ENCODE peak calls at places on chromosomes 16 and 17, in seven cellular contexts. One of them, this sample, is unnamed.

GRCh38 chr17:2737693-2738092 is 11.8 kb downstream of the CCDC92B start:
- DNase-seq in C1 segment of cervical spinal cord: no peak
- DNase-seq in transverse colon: no peak
- DNase-seq in activated CD4-positive, CD25-positive, alpha-beta regulatory T cell: no peak
- DNase-seq in GM23338: no peak
- DNase-seq in cardiac muscle cell: no peak
- DNase-seq in Calu3: no peak
- DNase-seq in this sample: no peak

GRCh38 chr16:49980166-49980565 is 44.9 kb upstream of the CNEP1R1 start:
- DNase-seq in activated CD4-positive, CD25-positive, alpha-beta regulatory T cell: no peak
- DNase-seq in Calu3: no peak
- DNase-seq in transverse colon: no peak
- DNase-seq in GM23338: no peak
- DNase-seq in C1 segment of cervical spinal cord: no peak
- DNase-seq in cardiac muscle cell: peak
- DNase-seq in this sample: peak

GRCh38 chr17:32909787-32910369 is 18.1 kb upstream of the TMEM98 start:
- DNase-seq in C1 segment of cervical spinal cord: peak
- DNase-seq in transverse colon: peak
- DNase-seq in cardiac muscle cell: peak
- DNase-seq in activated CD4-positive, CD25-positive, alpha-beta regulatory T cell: peak
- DNase-seq in Calu3: peak
- DNase-seq in GM23338: peak
- DNase-seq in this sample: peak

GRCh38 chr16:74868501-74868900 is 93.9 kb upstream of the FA2H start:
- DNase-seq in C1 segment of cervical spinal cord: no peak
- DNase-seq in activated CD4-positive, CD25-positive, alpha-beta regulatory T cell: no peak
- DNase-seq in transverse colon: no peak
- DNase-seq in cardiac muscle cell: peak
- DNase-seq in GM23338: peak
- DNase-seq in Calu3: no peak
- DNase-seq in this sample: peak

GRCh38 chr16:57823836-57824235 is 21.5 kb upstream of the KIFC3 start:
- DNase-seq in activated CD4-positive, CD25-positive, alpha-beta regulatory T cell: no peak
- DNase-seq in GM23338: no peak
- DNase-seq in Calu3: no peak
- DNase-seq in C1 segment of cervical spinal cord: no peak
- DNase-seq in cardiac muscle cell: no peak
- DNase-seq in transverse colon: no peak
- DNase-seq in this sample: no peak

GRCh38 chr17:76697702-76698465 is 12.9 kb downstream of the MXRA7 start:
- DNase-seq in GM23338: peak
- DNase-seq in C1 segment of cervical spinal cord: no peak
- DNase-seq in transverse colon: no peak
- DNase-seq in cardiac muscle cell: peak
- DNase-seq in activated CD4-positive, CD25-positive, alpha-beta regulatory T cell: no peak
- DNase-seq in Calu3: no peak
- DNase-seq in this sample: peak

GRCh38 chr17:30550512-30551273 is 73.5 kb downstream of the GOSR1 start:
- DNase-seq in transverse colon: peak
- DNase-seq in Calu3: peak
- DNase-seq in GM23338: no peak
- DNase-seq in cardiac muscle cell: peak
- DNase-seq in C1 segment of cervical spinal cord: no peak
- DNase-seq in activated CD4-positive, CD25-positive, alpha-beta regulatory T cell: no peak
- DNase-seq in this sample: no peak

GRCh38 chr17:38749222-38750043 is 1.3 kb upstream of the PCGF2 start:
- DNase-seq in cardiac muscle cell: peak
- DNase-seq in Calu3: peak
- DNase-seq in activated CD4-positive, CD25-positive, alpha-beta regulatory T cell: no peak
- DNase-seq in GM23338: peak
- DNase-seq in transverse colon: peak
- DNase-seq in C1 segment of cervical spinal cord: no peak
- DNase-seq in this sample: peak

GRCh38 chr17:51275381-51275780 is 15.0 kb downstream of the UTP18 start:
- DNase-seq in transverse colon: no peak
- DNase-seq in Calu3: no peak
- DNase-seq in cardiac muscle cell: peak
- DNase-seq in activated CD4-positive, CD25-positive, alpha-beta regulatory T cell: no peak
- DNase-seq in C1 segment of cervical spinal cord: no peak
- DNase-seq in GM23338: no peak
- DNase-seq in this sample: no peak

GRCh38 chr17:1180958-1181768 is 1.4 kb upstream of the ABR start:
- DNase-seq in cardiac muscle cell: no peak
- DNase-seq in activated CD4-positive, CD25-positive, alpha-beta regulatory T cell: no peak
- DNase-seq in GM23338: peak
- DNase-seq in transverse colon: no peak
- DNase-seq in C1 segment of cervical spinal cord: no peak
- DNase-seq in Calu3: no peak
- DNase-seq in this sample: peak

GRCh38 chr16:46884513-46885293 is 541 bp downstream of the GPT2 start:
- DNase-seq in C1 segment of cervical spinal cord: peak
- DNase-seq in cardiac muscle cell: peak
- DNase-seq in GM23338: no peak
- DNase-seq in Calu3: no peak
- DNase-seq in transverse colon: peak
- DNase-seq in activated CD4-positive, CD25-positive, alpha-beta regulatory T cell: no peak
- DNase-seq in this sample: peak

GRCh38 chr16:57867000-57867561 is 64.8 kb upstream of the KIFC3 start:
- DNase-seq in C1 segment of cervical spinal cord: no peak
- DNase-seq in activated CD4-positive, CD25-positive, alpha-beta regulatory T cell: no peak
- DNase-seq in cardiac muscle cell: no peak
- DNase-seq in transverse colon: no peak
- DNase-seq in Calu3: no peak
- DNase-seq in GM23338: no peak
- DNase-seq in this sample: no peak

GRCh38 chr16:57388359-57389086 is 16.0 kb upstream of the CCL17 start:
- DNase-seq in C1 segment of cervical spinal cord: no peak
- DNase-seq in Calu3: peak
- DNase-seq in GM23338: no peak
- DNase-seq in transverse colon: no peak
- DNase-seq in cardiac muscle cell: no peak
- DNase-seq in activated CD4-positive, CD25-positive, alpha-beta regulatory T cell: no peak
- DNase-seq in this sample: no peak

GRCh38 chr16:72501739-72502653 is 330.0 kb upstream of the PMFBP1 start:
- DNase-seq in C1 segment of cervical spinal cord: peak
- DNase-seq in activated CD4-positive, CD25-positive, alpha-beta regulatory T cell: no peak
- DNase-seq in cardiac muscle cell: peak
- DNase-seq in transverse colon: peak
- DNase-seq in GM23338: peak
- DNase-seq in Calu3: peak
- DNase-seq in this sample: peak

GRCh38 chr17:31329221-31329620 is 7.8 kb upstream of the EVI2A start:
- DNase-seq in C1 segment of cervical spinal cord: no peak
- DNase-seq in GM23338: no peak
- DNase-seq in activated CD4-positive, CD25-positive, alpha-beta regulatory T cell: no peak
- DNase-seq in transverse colon: no peak
- DNase-seq in Calu3: no peak
- DNase-seq in cardiac muscle cell: no peak
- DNase-seq in this sample: no peak

GRCh38 chr17:8726951-8727555 is 17.6 kb downstream of the CCDC42 start:
- DNase-seq in C1 segment of cervical spinal cord: no peak
- DNase-seq in Calu3: no peak
- DNase-seq in GM23338: no peak
- DNase-seq in transverse colon: no peak
- DNase-seq in activated CD4-positive, CD25-positive, alpha-beta regulatory T cell: no peak
- DNase-seq in cardiac muscle cell: peak
- DNase-seq in this sample: no peak

GRCh38 chr17:73281926-73282325 is 20.2 kb upstream of the CPSF4L start:
- DNase-seq in Calu3: no peak
- DNase-seq in C1 segment of cervical spinal cord: no peak
- DNase-seq in cardiac muscle cell: no peak
- DNase-seq in GM23338: no peak
- DNase-seq in transverse colon: no peak
- DNase-seq in activated CD4-positive, CD25-positive, alpha-beta regulatory T cell: no peak
- DNase-seq in this sample: no peak

GRCh38 chr17:34892864-34893263 is 68.4 kb downstream of the CCT6B start:
- DNase-seq in cardiac muscle cell: peak
- DNase-seq in transverse colon: no peak
- DNase-seq in GM23338: peak
- DNase-seq in Calu3: peak
- DNase-seq in C1 segment of cervical spinal cord: no peak
- DNase-seq in activated CD4-positive, CD25-positive, alpha-beta regulatory T cell: no peak
- DNase-seq in this sample: peak

GRCh38 chr16:27551046-27551445 is 1.1 kb downstream of the KATNIP start:
- DNase-seq in Calu3: no peak
- DNase-seq in GM23338: no peak
- DNase-seq in activated CD4-positive, CD25-positive, alpha-beta regulatory T cell: no peak
- DNase-seq in cardiac muscle cell: no peak
- DNase-seq in C1 segment of cervical spinal cord: no peak
- DNase-seq in transverse colon: no peak
- DNase-seq in this sample: no peak

GRCh38 chr16:75062135-75062943 is 54.2 kb downstream of the LDHD start:
- DNase-seq in activated CD4-positive, CD25-positive, alpha-beta regulatory T cell: no peak
- DNase-seq in cardiac muscle cell: peak
- DNase-seq in Calu3: no peak
- DNase-seq in transverse colon: no peak
- DNase-seq in C1 segment of cervical spinal cord: no peak
- DNase-seq in GM23338: no peak
- DNase-seq in this sample: peak

GRCh38 chr17:33908363-33909064 is 346.6 kb upstream of the CCL2 start:
- DNase-seq in transverse colon: no peak
- DNase-seq in C1 segment of cervical spinal cord: no peak
- DNase-seq in Calu3: no peak
- DNase-seq in cardiac muscle cell: no peak
- DNase-seq in activated CD4-positive, CD25-positive, alpha-beta regulatory T cell: no peak
- DNase-seq in GM23338: no peak
- DNase-seq in this sample: no peak

GRCh38 chr17:18379246-18380146 is 1.9 kb downstream of the EVPLL start:
- DNase-seq in C1 segment of cervical spinal cord: no peak
- DNase-seq in cardiac muscle cell: no peak
- DNase-seq in transverse colon: peak
- DNase-seq in GM23338: no peak
- DNase-seq in Calu3: no peak
- DNase-seq in activated CD4-positive, CD25-positive, alpha-beta regulatory T cell: no peak
- DNase-seq in this sample: no peak

GRCh38 chr16:78310990-78311561 is 211.6 kb downstream of the WWOX start:
- DNase-seq in cardiac muscle cell: no peak
- DNase-seq in Calu3: no peak
- DNase-seq in C1 segment of cervical spinal cord: no peak
- DNase-seq in activated CD4-positive, CD25-positive, alpha-beta regulatory T cell: no peak
- DNase-seq in transverse colon: no peak
- DNase-seq in GM23338: peak
- DNase-seq in this sample: peak

GRCh38 chr16:67969286-67970039 is 1.0 kb upstream of the SLC12A4 start:
- DNase-seq in Calu3: no peak
- DNase-seq in transverse colon: no peak
- DNase-seq in GM23338: peak
- DNase-seq in C1 segment of cervical spinal cord: no peak
- DNase-seq in activated CD4-positive, CD25-positive, alpha-beta regulatory T cell: no peak
- DNase-seq in cardiac muscle cell: no peak
- DNase-seq in this sample: no peak

GRCh38 chr17:9828296-9829059 is 2.8 kb downstream of the GLP2R start:
- DNase-seq in transverse colon: no peak
- DNase-seq in GM23338: no peak
- DNase-seq in cardiac muscle cell: peak
- DNase-seq in Calu3: peak
- DNase-seq in C1 segment of cervical spinal cord: no peak
- DNase-seq in activated CD4-positive, CD25-positive, alpha-beta regulatory T cell: no peak
- DNase-seq in this sample: no peak

GRCh38 chr17:17564896-17565295 is 26.6 kb downstream of the PEMT start:
- DNase-seq in GM23338: peak
- DNase-seq in transverse colon: no peak
- DNase-seq in Calu3: no peak
- DNase-seq in activated CD4-positive, CD25-positive, alpha-beta regulatory T cell: no peak
- DNase-seq in cardiac muscle cell: no peak
- DNase-seq in C1 segment of cervical spinal cord: no peak
- DNase-seq in this sample: peak

GRCh38 chr17:4818276-4818675 is 11.3 kb downstream of the PLD2 start:
- DNase-seq in cardiac muscle cell: no peak
- DNase-seq in Calu3: no peak
- DNase-seq in transverse colon: no peak
- DNase-seq in activated CD4-positive, CD25-positive, alpha-beta regulatory T cell: no peak
- DNase-seq in C1 segment of cervical spinal cord: no peak
- DNase-seq in GM23338: peak
- DNase-seq in this sample: peak

GRCh38 chr17:56653877-56654276 is 60.4 kb downstream of the NOG start:
- DNase-seq in Calu3: peak
- DNase-seq in cardiac muscle cell: peak
- DNase-seq in activated CD4-positive, CD25-positive, alpha-beta regulatory T cell: peak
- DNase-seq in transverse colon: no peak
- DNase-seq in GM23338: peak
- DNase-seq in C1 segment of cervical spinal cord: no peak
- DNase-seq in this sample: peak

GRCh38 chr16:50521246-50521900 is 26.8 kb upstream of the NKD1 start:
- DNase-seq in C1 segment of cervical spinal cord: no peak
- DNase-seq in GM23338: no peak
- DNase-seq in Calu3: no peak
- DNase-seq in transverse colon: no peak
- DNase-seq in activated CD4-positive, CD25-positive, alpha-beta regulatory T cell: no peak
- DNase-seq in cardiac muscle cell: no peak
- DNase-seq in this sample: no peak

GRCh38 chr16:73878616-73879015 is 418.0 kb upstream of the PSMD7 start:
- DNase-seq in cardiac muscle cell: peak
- DNase-seq in Calu3: peak
- DNase-seq in GM23338: peak
- DNase-seq in transverse colon: no peak
- DNase-seq in activated CD4-positive, CD25-positive, alpha-beta regulatory T cell: no peak
- DNase-seq in C1 segment of cervical spinal cord: no peak
- DNase-seq in this sample: peak

GRCh38 chr17:55202906-55203305 is 61.9 kb upstream of the HLF start:
- DNase-seq in Calu3: no peak
- DNase-seq in cardiac muscle cell: no peak
- DNase-seq in C1 segment of cervical spinal cord: no peak
- DNase-seq in transverse colon: no peak
- DNase-seq in activated CD4-positive, CD25-positive, alpha-beta regulatory T cell: no peak
- DNase-seq in GM23338: no peak
- DNase-seq in this sample: no peak

GRCh38 chr17:60390223-60390622 is 1.7 kb downstream of the USP32 start:
- DNase-seq in transverse colon: no peak
- DNase-seq in cardiac muscle cell: peak
- DNase-seq in Calu3: no peak
- DNase-seq in activated CD4-positive, CD25-positive, alpha-beta regulatory T cell: no peak
- DNase-seq in C1 segment of cervical spinal cord: no peak
- DNase-seq in GM23338: no peak
- DNase-seq in this sample: no peak

GRCh38 chr16:87132361-87133014 is 184.7 kb downstream of the C16orf95 start:
- DNase-seq in activated CD4-positive, CD25-positive, alpha-beta regulatory T cell: no peak
- DNase-seq in Calu3: peak
- DNase-seq in transverse colon: no peak
- DNase-seq in cardiac muscle cell: peak
- DNase-seq in GM23338: no peak
- DNase-seq in C1 segment of cervical spinal cord: peak
- DNase-seq in this sample: peak

This sample was measured in ELF-1.